ENCODE peak calls at places on chromosomes 11 and 22, in nine cellular contexts. J is colonic mucosa; Q is B cell; W is left ventricle myocardium inferior; N is psoas muscle; I is GM10248; R is fibroblast of pulmonary artery; X is OCI-LY7; E is CD4-positive, alpha-beta T cell. V is an unnamed sample.
A peak's percentile ranks its signal among the peaks of the same experiment; 100 is the strongest.

GRCh38 chr22:30873086-30873650 is 95.4 kb downstream of the MORC2 start:
- DNase-seq in J (no peak), Q (no peak), W (no peak), N (no peak), I (no peak), R (no peak), X (no peak), E (no peak), V (no peak)

GRCh38 chr11:32154275-32154674 is 63.4 kb downstream of the RCN1 start:
- DNase-seq in J (no peak), Q (no peak), W (no peak), N (no peak), I (no peak), R (peak; percentile 54), X (no peak), E (no peak), V (no peak)

GRCh38 chr22:46754826-46755225 is 7.6 kb upstream of the TBC1D22A start:
- DNase-seq in J (no peak), Q (no peak), W (no peak), N (no peak), I (no peak), R (no peak), X (no peak), E (no peak), V (no peak)

GRCh38 chr22:33772793-33773192 is 147.5 kb downstream of the LARGE1 start:
- DNase-seq in J (no peak), Q (no peak), W (no peak), N (no peak), I (no peak), R (no peak), X (no peak), E (no peak), V (no peak)

GRCh38 chr11:123239371-123240150 is 44.5 kb upstream of the CLMP start:
- DNase-seq in J (no peak), Q (no peak), W (no peak), N (no peak), I (no peak), R (no peak), X (no peak), E (no peak), V (no peak)

GRCh38 chr11:16775604-16776283 is 37.3 kb downstream of the C11orf58 start:
- DNase-seq in J (no peak), Q (no peak), W (no peak), N (no peak), I (no peak), R (no peak), X (no peak), E (no peak), V (peak; percentile 67)

GRCh38 chr11:36394056-36394455 is 98.0 kb downstream of the PRR5L start:
- DNase-seq in J (no peak), Q (no peak), W (no peak), N (no peak), I (no peak), R (no peak), X (no peak), E (no peak), V (no peak)

GRCh38 chr22:26239561-26239960 is 70.3 kb downstream of the SEZ6L start:
- DNase-seq in J (no peak), Q (no peak), W (no peak), N (no peak), I (no peak), R (no peak), X (no peak), E (no peak), V (no peak)

GRCh38 chr11:27619039-27619438 is 81.2 kb downstream of the BDNF start:
- DNase-seq in J (no peak), Q (no peak), W (no peak), N (no peak), I (no peak), R (no peak), X (no peak), E (no peak), V (no peak)

GRCh38 chr22:39818050-39818449 is 75.5 kb downstream of the ENTHD1 start:
- DNase-seq in J (no peak), Q (no peak), W (no peak), N (no peak), I (no peak), R (no peak), X (no peak), E (no peak), V (no peak)

GRCh38 chr11:62370743-62371440 is 33.6 kb downstream of the ASRGL1 start:
- DNase-seq in J (peak; percentile 74), Q (no peak), W (no peak), N (no peak), I (no peak), R (no peak), X (no peak), E (peak; percentile 43), V (no peak)

GRCh38 chr11:6443269-6444003 is 2.6 kb upstream of the HPX start:
- DNase-seq in J (peak; percentile 55), Q (peak; percentile 47), W (peak; percentile 44), N (peak; percentile 54), I (peak; percentile 75), R (peak; percentile 69), X (peak; percentile 77), E (peak; percentile 43), V (no peak)

GRCh38 chr22:35835267-35835997 is 117.8 kb downstream of the APOL5 start:
- DNase-seq in J (no peak), Q (no peak), W (no peak), N (no peak), I (no peak), R (peak; percentile 65), X (no peak), E (no peak), V (no peak)

GRCh38 chr11:13721760-13722159 is 53.3 kb downstream of the FAR1 start:
- DNase-seq in J (no peak), Q (no peak), W (no peak), N (no peak), I (no peak), R (peak; percentile 38), X (no peak), E (no peak), V (no peak)

GRCh38 chr11:44622190-44622650 is 56.8 kb downstream of the CD82 start:
- DNase-seq in J (peak; percentile 14), Q (no peak), W (no peak), N (no peak), I (peak; percentile 15), R (no peak), X (no peak), E (no peak), V (peak; percentile 77)

GRCh38 chr11:117627259-117627658 is 169.8 kb downstream of the DSCAML1 start:
- DNase-seq in J (no peak), Q (no peak), W (no peak), N (no peak), I (no peak), R (no peak), X (no peak), E (no peak), V (no peak)

GRCh38 chr11:124520253-124520854 is 23.1 kb downstream of the OR8B12 start:
- DNase-seq in J (no peak), Q (no peak), W (no peak), N (no peak), I (no peak), R (no peak), X (no peak), E (no peak), V (no peak)

GRCh38 chr11:44223261-44223660 is 86.7 kb downstream of the ALX4 start:
- DNase-seq in J (no peak), Q (no peak), W (no peak), N (no peak), I (no peak), R (peak; percentile 26), X (no peak), E (no peak), V (no peak)

GRCh38 chr11:134532176-134532920 is 120.3 kb upstream of the B3GAT1 start:
- DNase-seq in J (no peak), Q (no peak), W (no peak), N (no peak), I (no peak), R (no peak), X (no peak), E (no peak), V (peak; percentile 79)

GRCh38 chr11:24509114-24509513 is 12.3 kb downstream of the LUZP2 start:
- DNase-seq in J (no peak), Q (no peak), W (no peak), N (no peak), I (no peak), R (peak; percentile 46), X (no peak), E (no peak), V (no peak)
- TF ChIP-seq CTCF in J (no peak), Q (no peak), W (no peak), N (no peak), I (no peak), R (peak; percentile 52), X (peak; percentile 43), E (no peak), V (peak; percentile 67)

GRCh38 chr22:50613291-50613981 is 12.8 kb downstream of the MAPK8IP2 start:
- DNase-seq in J (peak; percentile 90), Q (no peak), W (peak; percentile 59), N (no peak), I (no peak), R (no peak), X (no peak), E (no peak), V (no peak)
- TF ChIP-seq CTCF in J (no peak), Q (no peak), W (peak; percentile 12), N (no peak), I (no peak), R (no peak), X (no peak), E (no peak), V (no peak)

DNA sequence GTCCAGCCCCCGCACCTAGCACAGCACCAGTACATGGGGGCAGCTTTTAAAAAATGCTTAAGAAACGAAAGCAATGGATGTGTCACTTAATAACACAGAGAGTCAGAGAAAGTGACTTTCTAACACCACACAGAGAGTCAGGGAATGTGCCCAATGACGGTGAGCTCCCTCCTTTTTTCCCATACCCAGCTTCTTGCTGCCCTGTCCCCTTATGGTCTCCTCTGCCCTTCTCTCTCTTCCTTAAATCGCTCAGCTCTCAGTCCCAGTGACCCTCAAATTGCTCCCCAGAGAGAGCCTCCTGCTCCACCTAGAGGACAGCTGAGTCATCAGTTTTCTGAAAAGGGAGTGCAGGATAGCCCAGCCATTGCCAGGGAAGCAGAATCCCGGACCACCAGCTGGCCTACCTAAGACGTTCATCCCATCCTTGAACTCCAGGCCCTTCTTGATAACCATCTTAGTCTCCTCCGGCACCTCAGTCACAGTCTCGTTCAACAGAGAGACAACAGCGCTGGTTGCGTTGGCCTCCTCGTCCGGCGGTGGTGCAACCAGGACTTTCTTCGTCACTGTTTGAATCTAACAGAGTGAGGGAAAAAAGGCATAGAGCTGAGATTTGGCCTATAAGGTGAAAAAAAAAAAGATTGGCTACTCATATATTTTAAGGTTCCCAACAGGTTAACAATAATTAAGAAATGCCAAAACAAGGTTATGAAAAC is 113.5 kb downstream of the SLC1A2 start:
- DNase-seq in J (peak; percentile 45), Q (no peak), W (no peak), N (no peak), I (peak; percentile 62), R (peak; percentile 69), X (peak; percentile 42), E (peak; percentile 38), V (no peak)
- TF ChIP-seq CTCF in J (peak; percentile 48), Q (peak; percentile 54), W (peak; percentile 47), N (no peak), I (peak; percentile 78), R (peak; percentile 65), X (peak; percentile 73), E (peak; percentile 76), V (peak; percentile 49)

DNA sequence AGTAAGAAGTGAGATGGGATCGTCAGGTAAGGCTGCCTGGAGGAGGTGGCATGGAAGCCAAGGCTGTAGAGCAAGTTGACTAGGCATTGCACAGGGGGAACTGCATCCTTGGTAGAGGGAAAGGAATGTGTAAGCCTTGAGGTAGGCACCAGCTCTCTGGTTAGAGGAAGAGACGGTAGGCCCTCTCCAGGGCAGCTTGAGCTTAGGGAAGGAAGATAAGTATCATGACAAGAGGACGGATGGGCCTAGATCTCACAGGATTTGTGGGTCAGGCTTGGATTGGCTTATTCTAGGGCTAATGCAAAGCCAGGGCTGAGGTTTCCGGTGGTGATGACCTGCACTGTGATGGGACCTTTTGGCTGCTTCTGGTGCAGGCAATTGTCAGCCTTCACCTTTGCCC is 1035.8 kb downstream of the TBC1D22A start:
- DNase-seq in J (no peak), Q (no peak), W (no peak), N (no peak), I (no peak), R (no peak), X (no peak), E (no peak), V (peak; percentile 59)
- TF ChIP-seq CTCF in J (no peak), Q (no peak), W (no peak), N (no peak), I (no peak), R (no peak), X (no peak), E (no peak), V (no peak)